ENCODE peak calls at places on chromosomes 16 and 17, in nine cellular contexts. One of them, this sample, is unnamed.
A peak's percentile ranks its signal among the peaks of the same experiment; 100 is the strongest.

GRCh38 chr17:48442819-48443218 is 12.8 kb upstream of the SKAP1 start:
- DNase-seq in left ventricle myocardium inferior: no peak
- DNase-seq in cardiac muscle cell: no peak
- DNase-seq in tibial artery: no peak
- DNase-seq in mammary epithelial cell: no peak
- DNase-seq in lower leg skin: no peak
- DNase-seq in pancreas: no peak
- DNase-seq in MCF 10A: no peak
- DNase-seq in thoracic aorta: no peak
- DNase-seq in this sample: peak; percentile 8

GRCh38 chr16:83285921-83286320 is 521.9 kb upstream of the HSBP1 start:
- DNase-seq in left ventricle myocardium inferior: no peak
- DNase-seq in cardiac muscle cell: no peak
- DNase-seq in tibial artery: no peak
- DNase-seq in mammary epithelial cell: peak; percentile 12
- DNase-seq in lower leg skin: no peak
- DNase-seq in pancreas: no peak
- DNase-seq in MCF 10A: no peak
- DNase-seq in thoracic aorta: no peak
- DNase-seq in this sample: peak; percentile 29

GRCh38 chr17:49994085-49995054 is 654 bp downstream of the DLX3 start:
- DNase-seq in left ventricle myocardium inferior: no peak
- DNase-seq in cardiac muscle cell: no peak
- DNase-seq in tibial artery: no peak
- DNase-seq in mammary epithelial cell: no peak
- DNase-seq in lower leg skin: peak; percentile 86
- DNase-seq in pancreas: no peak
- DNase-seq in MCF 10A: no peak
- DNase-seq in thoracic aorta: no peak
- DNase-seq in this sample: no peak

GRCh38 chr16:89467382-89467781 is 23.0 kb downstream of the ANKRD11 start:
- DNase-seq in left ventricle myocardium inferior: no peak
- DNase-seq in cardiac muscle cell: no peak
- DNase-seq in tibial artery: no peak
- DNase-seq in mammary epithelial cell: no peak
- DNase-seq in lower leg skin: no peak
- DNase-seq in pancreas: no peak
- DNase-seq in MCF 10A: no peak
- DNase-seq in thoracic aorta: no peak
- DNase-seq in this sample: no peak

GRCh38 chr17:75864448-75864871 is 9.3 kb upstream of the WBP2 start:
- DNase-seq in left ventricle myocardium inferior: peak; percentile 78
- DNase-seq in cardiac muscle cell: no peak
- DNase-seq in tibial artery: peak; percentile 75
- DNase-seq in mammary epithelial cell: no peak
- DNase-seq in lower leg skin: no peak
- DNase-seq in pancreas: no peak
- DNase-seq in MCF 10A: no peak
- DNase-seq in thoracic aorta: no peak
- DNase-seq in this sample: peak; percentile 71

GRCh38 chr17:3582921-3583320 is 25.3 kb upstream of the TRPV3 start:
- DNase-seq in left ventricle myocardium inferior: no peak
- DNase-seq in cardiac muscle cell: no peak
- DNase-seq in tibial artery: no peak
- DNase-seq in mammary epithelial cell: no peak
- DNase-seq in lower leg skin: no peak
- DNase-seq in pancreas: no peak
- DNase-seq in MCF 10A: no peak
- DNase-seq in thoracic aorta: no peak
- DNase-seq in this sample: no peak

GRCh38 chr17:82548681-82549303 is 29.3 kb downstream of the FOXK2 start:
- DNase-seq in left ventricle myocardium inferior: peak; percentile 43
- DNase-seq in cardiac muscle cell: no peak
- DNase-seq in tibial artery: peak; percentile 48
- DNase-seq in mammary epithelial cell: no peak
- DNase-seq in lower leg skin: no peak
- DNase-seq in pancreas: no peak
- DNase-seq in MCF 10A: no peak
- DNase-seq in thoracic aorta: no peak
- DNase-seq in this sample: peak; percentile 26

GRCh38 chr16:9827062-9827752 is 355.0 kb downstream of the GRIN2A start:
- DNase-seq in left ventricle myocardium inferior: no peak
- DNase-seq in cardiac muscle cell: no peak
- DNase-seq in tibial artery: no peak
- DNase-seq in mammary epithelial cell: no peak
- DNase-seq in lower leg skin: no peak
- DNase-seq in pancreas: no peak
- DNase-seq in MCF 10A: no peak
- DNase-seq in thoracic aorta: no peak
- DNase-seq in this sample: no peak

GRCh38 chr17:20208717-20209116 is 199.6 kb downstream of the SPECC1 start:
- DNase-seq in left ventricle myocardium inferior: no peak
- DNase-seq in cardiac muscle cell: no peak
- DNase-seq in tibial artery: no peak
- DNase-seq in mammary epithelial cell: no peak
- DNase-seq in lower leg skin: no peak
- DNase-seq in pancreas: no peak
- DNase-seq in MCF 10A: no peak
- DNase-seq in thoracic aorta: no peak
- DNase-seq in this sample: no peak

GRCh38 chr17:69560987-69561441 is 146.5 kb downstream of the MAP2K6 start:
- DNase-seq in left ventricle myocardium inferior: no peak
- DNase-seq in cardiac muscle cell: peak; percentile 77
- DNase-seq in tibial artery: peak; percentile 32
- DNase-seq in mammary epithelial cell: no peak
- DNase-seq in lower leg skin: no peak
- DNase-seq in pancreas: no peak
- DNase-seq in MCF 10A: no peak
- DNase-seq in thoracic aorta: no peak
- DNase-seq in this sample: peak; percentile 16

GRCh38 chr17:65459667-65460415 is 101.6 kb downstream of the AXIN2 start:
- DNase-seq in left ventricle myocardium inferior: no peak
- DNase-seq in cardiac muscle cell: no peak
- DNase-seq in tibial artery: no peak
- DNase-seq in mammary epithelial cell: no peak
- DNase-seq in lower leg skin: no peak
- DNase-seq in pancreas: no peak
- DNase-seq in MCF 10A: peak; percentile 6
- DNase-seq in thoracic aorta: no peak
- DNase-seq in this sample: no peak

GRCh38 chr17:36609498-36609862 is 8.1 kb downstream of the MRM1 start:
- DNase-seq in left ventricle myocardium inferior: no peak
- DNase-seq in cardiac muscle cell: no peak
- DNase-seq in tibial artery: no peak
- DNase-seq in mammary epithelial cell: no peak
- DNase-seq in lower leg skin: no peak
- DNase-seq in pancreas: no peak
- DNase-seq in MCF 10A: no peak
- DNase-seq in thoracic aorta: no peak
- DNase-seq in this sample: no peak

GRCh38 chr17:32772453-32773025 is 104.4 kb downstream of the MYO1D start:
- DNase-seq in left ventricle myocardium inferior: no peak
- DNase-seq in cardiac muscle cell: no peak
- DNase-seq in tibial artery: no peak
- DNase-seq in mammary epithelial cell: peak; percentile 2
- DNase-seq in lower leg skin: no peak
- DNase-seq in pancreas: no peak
- DNase-seq in MCF 10A: no peak
- DNase-seq in thoracic aorta: no peak
- DNase-seq in this sample: peak; percentile 25

GRCh38 chr16:50245417-50246298 is 20.7 kb upstream of the ADCY7 start:
- DNase-seq in left ventricle myocardium inferior: no peak
- DNase-seq in cardiac muscle cell: peak; percentile 77
- DNase-seq in tibial artery: peak; percentile 63
- DNase-seq in mammary epithelial cell: peak; percentile 87
- DNase-seq in lower leg skin: peak; percentile 93
- DNase-seq in pancreas: peak; percentile 55
- DNase-seq in MCF 10A: peak; percentile 94
- DNase-seq in thoracic aorta: no peak
- DNase-seq in this sample: peak; percentile 92
- TF ChIP-seq CTCF in left ventricle myocardium inferior: peak; percentile 55
- TF ChIP-seq CTCF in cardiac muscle cell: no peak
- TF ChIP-seq CTCF in tibial artery: peak; percentile 10
- TF ChIP-seq CTCF in mammary epithelial cell: no peak
- TF ChIP-seq CTCF in lower leg skin: no peak
- TF ChIP-seq CTCF in pancreas: peak; percentile 12
- TF ChIP-seq CTCF in MCF 10A: peak; percentile 27
- TF ChIP-seq CTCF in thoracic aorta: no peak
- TF ChIP-seq CTCF in this sample: no peak

GRCh38 chr16:87305505-87306391 is 11.4 kb downstream of the C16orf95 start:
- DNase-seq in left ventricle myocardium inferior: no peak
- DNase-seq in cardiac muscle cell: no peak
- DNase-seq in tibial artery: no peak
- DNase-seq in mammary epithelial cell: peak; percentile 41
- DNase-seq in lower leg skin: no peak
- DNase-seq in pancreas: no peak
- DNase-seq in MCF 10A: no peak
- DNase-seq in thoracic aorta: no peak
- DNase-seq in this sample: peak; percentile 40
- TF ChIP-seq CTCF in left ventricle myocardium inferior: no peak
- TF ChIP-seq CTCF in cardiac muscle cell: peak; percentile 39
- TF ChIP-seq CTCF in tibial artery: no peak
- TF ChIP-seq CTCF in mammary epithelial cell: peak; percentile 46
- TF ChIP-seq CTCF in lower leg skin: no peak
- TF ChIP-seq CTCF in pancreas: no peak
- TF ChIP-seq CTCF in MCF 10A: no peak
- TF ChIP-seq CTCF in thoracic aorta: no peak
- TF ChIP-seq CTCF in this sample: peak; percentile 46

DNA sequence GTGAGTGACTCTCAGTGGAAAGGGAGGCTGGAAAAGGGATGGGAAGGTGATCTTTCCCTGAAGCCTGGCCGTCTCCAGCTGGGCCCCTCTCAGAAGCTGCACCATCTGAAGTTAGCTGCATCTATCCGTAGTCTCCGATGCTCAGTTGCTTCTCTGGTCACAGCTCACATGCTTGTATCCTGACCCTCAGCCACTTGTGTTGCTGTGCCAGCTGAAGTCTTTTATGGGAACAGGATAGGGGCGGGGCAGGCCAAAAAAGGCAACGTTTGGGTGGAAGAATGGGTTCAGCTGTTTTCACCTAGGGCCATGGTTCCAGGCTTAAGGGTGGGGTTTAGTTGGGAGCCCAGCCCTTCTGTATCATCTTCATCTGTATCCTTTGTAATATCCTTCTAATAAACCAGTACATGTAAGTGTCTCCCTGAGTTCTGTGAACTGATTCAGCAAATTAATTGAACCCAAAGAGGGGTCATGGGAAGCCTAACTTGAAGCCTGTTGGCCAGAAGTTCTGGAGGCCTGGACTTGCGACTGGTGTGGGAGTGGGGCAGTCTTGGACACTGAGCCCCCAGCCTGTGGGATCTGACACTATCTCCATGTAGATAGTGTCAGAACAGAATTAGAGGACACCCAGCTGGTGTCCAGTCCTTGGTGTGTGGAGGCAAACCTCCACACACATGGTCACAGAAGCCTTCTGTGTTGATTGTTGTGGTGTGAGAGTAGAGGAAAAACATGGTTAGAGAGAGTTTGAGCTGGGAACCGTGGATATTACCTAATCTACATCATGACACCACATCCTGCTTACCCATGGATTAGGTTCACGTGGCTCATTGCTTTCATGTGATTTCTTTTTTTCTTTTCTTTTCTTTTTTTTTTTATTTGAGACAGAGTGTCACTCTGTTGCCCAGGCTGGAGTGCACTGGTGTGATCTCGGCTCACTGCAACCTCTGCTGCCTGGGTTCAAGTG is 49.3 kb upstream of the FBXO47 start:
- DNase-seq in left ventricle myocardium inferior: no peak
- DNase-seq in cardiac muscle cell: no peak
- DNase-seq in tibial artery: no peak
- DNase-seq in mammary epithelial cell: no peak
- DNase-seq in lower leg skin: peak; percentile 54
- DNase-seq in pancreas: no peak
- DNase-seq in MCF 10A: no peak
- DNase-seq in thoracic aorta: no peak
- DNase-seq in this sample: peak; percentile 20
- TF ChIP-seq CTCF in left ventricle myocardium inferior: no peak
- TF ChIP-seq CTCF in cardiac muscle cell: no peak
- TF ChIP-seq CTCF in tibial artery: no peak
- TF ChIP-seq CTCF in mammary epithelial cell: no peak
- TF ChIP-seq CTCF in lower leg skin: no peak
- TF ChIP-seq CTCF in pancreas: no peak
- TF ChIP-seq CTCF in MCF 10A: no peak
- TF ChIP-seq CTCF in thoracic aorta: no peak
- TF ChIP-seq CTCF in this sample: no peak

GRCh38 chr16:12898556-12898955 is 2.8 kb upstream of the SHISA9 start:
- DNase-seq in left ventricle myocardium inferior: no peak
- DNase-seq in cardiac muscle cell: no peak
- DNase-seq in tibial artery: no peak
- DNase-seq in mammary epithelial cell: no peak
- DNase-seq in lower leg skin: no peak
- DNase-seq in pancreas: no peak
- DNase-seq in MCF 10A: peak; percentile 33
- DNase-seq in thoracic aorta: no peak
- DNase-seq in this sample: no peak
- TF ChIP-seq CTCF in left ventricle myocardium inferior: no peak
- TF ChIP-seq CTCF in cardiac muscle cell: no peak
- TF ChIP-seq CTCF in tibial artery: no peak
- TF ChIP-seq CTCF in mammary epithelial cell: no peak
- TF ChIP-seq CTCF in lower leg skin: no peak
- TF ChIP-seq CTCF in pancreas: no peak
- TF ChIP-seq CTCF in MCF 10A: peak; percentile 20
- TF ChIP-seq CTCF in thoracic aorta: no peak
- TF ChIP-seq CTCF in this sample: no peak

This sample was measured in epithelial cell of esophagus.